ENCODE peak calls at places on chromosomes 6 and 20, in nine cellular contexts. K is endothelial cell, H is pancreas, Q is heart left ventricle, M is fibroblast of pulmonary artery, G is psoas muscle, E is HFF-Myc, I is stomach, Z is HCT116. Y is an unnamed sample.

GRCh38 chr6:148166339-148166949 is 176.2 kb upstream of the SASH1 start:
- DNase-seq in K (no peak), H (no peak), Q (no peak), M (peak; percentile 81), G (no peak), E (peak; percentile 48), I (no peak), Z (peak; percentile 51), Y (no peak)

GRCh38 chr6:160979063-160979708 is 12.4 kb upstream of the MAP3K4 start:
- DNase-seq in K (no peak), H (no peak), Q (no peak), M (peak; percentile 23), G (no peak), E (no peak), I (no peak), Z (no peak), Y (no peak)

GRCh38 chr6:132115714-132116366 is 164.7 kb upstream of the CCN2 start:
- DNase-seq in K (no peak), H (no peak), Q (no peak), M (peak; percentile 51), G (no peak), E (no peak), I (no peak), Z (no peak), Y (no peak)

GRCh38 chr6:91447530-91447929 is 860.7 kb upstream of the MAP3K7 start:
- DNase-seq in K (no peak), H (no peak), Q (no peak), M (no peak), G (no peak), E (no peak), I (no peak), Z (no peak), Y (no peak)

GRCh38 chr6:42268016-42268834 is 50.6 kb upstream of the MRPS10 start:
- DNase-seq in K (no peak), H (no peak), Q (no peak), M (no peak), G (no peak), E (no peak), I (no peak), Z (no peak), Y (no peak)

GRCh38 chr6:96279084-96279483 is 242.5 kb upstream of the UFL1 start:
- DNase-seq in K (no peak), H (no peak), Q (no peak), M (no peak), G (no peak), E (no peak), I (no peak), Z (no peak), Y (no peak)

GRCh38 chr6:90294989-90295853 is 1.4 kb downstream of the BACH2 start:
- DNase-seq in K (peak; percentile 42), H (peak; percentile 58), Q (peak; percentile 55), M (peak; percentile 28), G (peak; percentile 81), E (no peak), I (peak; percentile 31), Z (no peak), Y (peak; percentile 42)

GRCh38 chr6:12813321-12813720 is 96.8 kb downstream of the PHACTR1 start:
- DNase-seq in K (no peak), H (no peak), Q (no peak), M (no peak), G (no peak), E (no peak), I (no peak), Z (no peak), Y (no peak)

GRCh38 chr6:126066068-126067048 is 80.0 kb downstream of the TRMT11 start:
- DNase-seq in K (no peak), H (no peak), Q (no peak), M (peak; percentile 29), G (no peak), E (no peak), I (no peak), Z (no peak), Y (no peak)

GRCh38 chr20:51128198-51128597 is 105.3 kb upstream of the KCNG1 start:
- DNase-seq in K (no peak), H (no peak), Q (no peak), M (peak; percentile 72), G (no peak), E (peak; percentile 11), I (no peak), Z (no peak), Y (no peak)

GRCh38 chr6:67593247-67593646 is 1041.8 kb upstream of the ADGRB3 start:
- DNase-seq in K (no peak), H (no peak), Q (no peak), M (no peak), G (no peak), E (no peak), I (no peak), Z (no peak), Y (no peak)

GRCh38 chr20:62506791-62507190 is 31.0 kb upstream of the GATA5 start:
- DNase-seq in K (no peak), H (no peak), Q (no peak), M (no peak), G (no peak), E (no peak), I (no peak), Z (no peak), Y (no peak)

GRCh38 chr20:59572515-59572914 is 31.8 kb upstream of the PHACTR3 start:
- DNase-seq in K (no peak), H (no peak), Q (no peak), M (no peak), G (no peak), E (no peak), I (no peak), Z (no peak), Y (no peak)

GRCh38 chr6:14280766-14281293 is 163.3 kb downstream of the CD83 start:
- DNase-seq in K (no peak), H (no peak), Q (no peak), M (no peak), G (no peak), E (no peak), I (no peak), Z (no peak), Y (no peak)
- TF ChIP-seq CTCF in K (no peak), H (no peak), Q (no peak), M (no peak), G (no peak), E (peak; percentile 16), I (no peak), Z (peak; percentile 51), Y (no peak)

GRCh38 chr20:49339123-49339522 is 61.3 kb upstream of the ZNFX1 start:
- DNase-seq in K (no peak), H (no peak), Q (no peak), M (no peak), G (no peak), E (no peak), I (no peak), Z (no peak), Y (no peak)

GRCh38 chr20:49338061-49338460 is 60.2 kb upstream of the ZNFX1 start:
- DNase-seq in K (no peak), H (no peak), Q (no peak), M (no peak), G (no peak), E (no peak), I (no peak), Z (no peak), Y (no peak)

GRCh38 chr20:49337357-49337756 is 59.5 kb upstream of the ZNFX1 start:
- DNase-seq in K (no peak), H (no peak), Q (no peak), M (no peak), G (no peak), E (no peak), I (no peak), Z (no peak), Y (no peak)

GRCh38 chr20:49343246-49343645 is 65.4 kb upstream of the ZNFX1 start:
- DNase-seq in K (no peak), H (no peak), Q (no peak), M (no peak), G (no peak), E (no peak), I (no peak), Z (no peak), Y (no peak)

GRCh38 chr20:49340161-49340966 is 62.5 kb upstream of the ZNFX1 start:
- DNase-seq in K (no peak), H (no peak), Q (no peak), M (no peak), G (peak; percentile 71), E (no peak), I (no peak), Z (no peak), Y (no peak)
- TF ChIP-seq CTCF in K (no peak), H (no peak), Q (no peak), M (no peak), G (no peak), E (no peak), I (no peak), Z (no peak), Y (no peak)

GRCh38 chr6:62286470-62286843 is 432 bp upstream of the KHDRBS2 start:
- DNase-seq in K (no peak), H (no peak), Q (no peak), M (no peak), G (no peak), E (no peak), I (no peak), Z (no peak), Y (no peak)

GRCh38 chr6:62285612-62286469 is at the start of gene KHDRBS2:
- DNase-seq in K (no peak), H (peak; percentile 85), Q (peak; percentile 72), M (peak; percentile 0), G (peak; percentile 89), E (no peak), I (peak; percentile 66), Z (no peak), Y (peak; percentile 5)

GRCh38 chr6:62284725-62285124 is 1.3 kb downstream of the KHDRBS2 start:
- DNase-seq in K (no peak), H (no peak), Q (no peak), M (no peak), G (no peak), E (no peak), I (no peak), Z (no peak), Y (no peak)

GRCh38 chr6:62283359-62283758 is 2.7 kb downstream of the KHDRBS2 start:
- DNase-seq in K (no peak), H (no peak), Q (no peak), M (no peak), G (no peak), E (no peak), I (no peak), Z (no peak), Y (no peak)

GRCh38 chr6:62283828-62284411 is 2.1 kb downstream of the KHDRBS2 start:
- DNase-seq in K (peak; percentile 36), H (no peak), Q (no peak), M (peak; percentile 24), G (no peak), E (peak; percentile 0), I (no peak), Z (peak; percentile 7), Y (no peak)
- TF ChIP-seq CTCF in K (peak; percentile 78), H (peak; percentile 29), Q (peak; percentile 44), M (peak; percentile 45), G (peak; percentile 32), E (peak; percentile 6), I (no peak), Z (peak; percentile 34), Y (no peak)

GRCh38 chr6:55545791-55546190 is 33.2 kb downstream of the HMGCLL1 start:
- DNase-seq in K (no peak), H (no peak), Q (no peak), M (no peak), G (no peak), E (no peak), I (no peak), Z (no peak), Y (no peak)

GRCh38 chr6:55541024-55541423 is 38.0 kb downstream of the HMGCLL1 start:
- DNase-seq in K (no peak), H (no peak), Q (no peak), M (no peak), G (no peak), E (no peak), I (no peak), Z (no peak), Y (no peak)

GRCh38 chr6:55543633-55544309 is 35.2 kb downstream of the HMGCLL1 start:
- DNase-seq in K (no peak), H (no peak), Q (no peak), M (no peak), G (no peak), E (no peak), I (no peak), Z (no peak), Y (no peak)
- TF ChIP-seq CTCF in K (peak; percentile 17), H (no peak), Q (no peak), M (no peak), G (no peak), E (no peak), I (no peak), Z (peak; percentile 32), Y (no peak)